ENCODE peak calls at places on chromosome 2, in four cellular contexts. O is T follicular helper cell, Y is uterus, G is chondrocyte. M is an unnamed sample.

GRCh38 chr2:186761814-186762213 is 68.0 kb downstream of the FAM171B start:
- DNase-seq in Y (no peak), G (no peak), O (no peak), M (no peak)

GRCh38 chr2:236628981-236629605 is 59.5 kb downstream of the ACKR3 start:
- DNase-seq in G (no peak), O (no peak), Y (no peak), M (no peak)

GRCh38 chr2:11869423-11869991 is 123.1 kb downstream of the LPIN1 start:
- DNase-seq in O (no peak), G (no peak), Y (no peak), M (no peak)

GRCh38 chr2:135732561-135732960 is 9.1 kb upstream of the UBXN4 start:
- DNase-seq in O (no peak), G (no peak), Y (no peak), M (no peak)

GRCh38 chr2:68849579-68850030 is 21.6 kb downstream of the BMP10 start:
- DNase-seq in Y (no peak), G (no peak), O (no peak), M (no peak)

GRCh38 chr2:61356958-61357350 is 113.9 kb downstream of the USP34 start:
- DNase-seq in Y (no peak), O (no peak), G (no peak), M (no peak)

GRCh38 chr2:240165638-240166037 is 25.2 kb upstream of the OTOS start:
- DNase-seq in Y (no peak), G (peak), O (no peak), M (no peak)

GRCh38 chr2:171227066-171227782 is 66.5 kb upstream of the TLK1 start:
- DNase-seq in G (no peak), Y (no peak), O (no peak), M (no peak)

GRCh38 chr2:240558229-240558885 is 569 bp upstream of the ANKMY1 start:
- DNase-seq in O (no peak), G (no peak), Y (no peak), M (no peak)

GRCh38 chr2:144382848-144383247 is 137.1 kb downstream of the ZEB2 start:
- DNase-seq in G (no peak), Y (no peak), O (no peak), M (no peak)

GRCh38 chr2:158923180-158923594 is 45.3 kb upstream of the TANC1 start:
- DNase-seq in Y (no peak), G (no peak), O (no peak), M (no peak)

GRCh38 chr2:9094117-9094516 is 90.6 kb upstream of the MBOAT2 start:
- DNase-seq in O (no peak), Y (no peak), G (no peak), M (no peak)

GRCh38 chr2:192190474-192190873 is 4.3 kb downstream of the TMEFF2 start:
- DNase-seq in O (no peak), G (no peak), Y (no peak), M (peak)

GRCh38 chr2:109182426-109182825 is 53.4 kb downstream of the SH3RF3 start:
- DNase-seq in Y (no peak), O (no peak), G (no peak), M (no peak)

GRCh38 chr2:185291035-185291647 is 447.5 kb upstream of the FSIP2 start:
- DNase-seq in Y (no peak), O (no peak), G (no peak), M (peak)

GRCh38 chr2:167510071-167510759 is 621.9 kb downstream of the XIRP2 start:
- DNase-seq in Y (no peak), O (no peak), G (no peak), M (no peak)

GRCh38 chr2:159711562-159712193 is 628 bp upstream of the MARCHF7 start:
- DNase-seq in Y (no peak), O (peak), G (no peak), M (no peak)

GRCh38 chr2:170208967-170209366 is 31.0 kb downstream of the MYO3B start:
- DNase-seq in O (no peak), Y (no peak), G (no peak), M (no peak)

GRCh38 chr2:133248264-133248663 is 320.0 kb downstream of the NCKAP5 start:
- DNase-seq in G (no peak), O (no peak), Y (no peak), M (no peak)

GRCh38 chr2:191345788-191346187 is 100.6 kb downstream of the MYO1B start:
- DNase-seq in O (no peak), G (no peak), Y (no peak), M (no peak)

GRCh38 chr2:26849056-26850001 is 1.4 kb downstream of the DPYSL5 start:
- DNase-seq in G (no peak), O (no peak), Y (no peak), M (no peak)

GRCh38 chr2:217752714-217753459 is 249.9 kb downstream of the TNS1 start:
- DNase-seq in O (no peak), Y (no peak), G (no peak), M (no peak)

M was measured in HCT116.